ENCODE peak calls at places on chromosomes 5 and 9, in nine cellular contexts. T is A549, N is right atrium auricular region, Z is lower lobe of right lung, J is fibroblast of lung, X is hepatocyte, W is mesenchymal stem cell, B is aorta, U is AG04450. P is an unnamed sample.

GRCh38 chr5:138981606-138982005 is 106.5 kb upstream of the LRRTM2 start:
- DNase-seq in T (no peak), N (peak; percentile 52), Z (no peak), J (no peak), X (no peak), W (no peak), B (no peak), U (no peak), P (no peak)

GRCh38 chr9:121700165-121700830 is 48.9 kb downstream of the DAB2IP start:
- DNase-seq in T (peak; percentile 58), N (no peak), Z (peak; percentile 87), J (peak; percentile 53), X (peak; percentile 64), W (peak; percentile 37), B (peak; percentile 88), U (no peak), P (no peak)

GRCh38 chr5:104344809-104345512 is 782.4 kb upstream of the NUDT12 start:
- DNase-seq in T (peak; percentile 15), N (no peak), Z (no peak), J (peak; percentile 41), X (no peak), W (no peak), B (no peak), U (no peak), P (no peak)

GRCh38 chr9:4661165-4662095 is 664 bp upstream of the PLPP6 start:
- DNase-seq in T (no peak), N (no peak), Z (no peak), J (no peak), X (no peak), W (peak; percentile 36), B (no peak), U (no peak), P (no peak)

GRCh38 chr5:172748341-172748843 is 22.6 kb downstream of the DUSP1 start:
- DNase-seq in T (no peak), N (peak; percentile 94), Z (peak; percentile 76), J (peak; percentile 65), X (peak; percentile 54), W (peak; percentile 87), B (peak; percentile 96), U (no peak), P (no peak)

GRCh38 chr9:92504881-92505280 is 22.6 kb upstream of the ASPN start:
- DNase-seq in T (no peak), N (no peak), Z (no peak), J (peak; percentile 22), X (no peak), W (no peak), B (no peak), U (no peak), P (no peak)

GRCh38 chr5:153699035-153699434 is 208.6 kb downstream of the GRIA1 start:
- DNase-seq in T (no peak), N (no peak), Z (no peak), J (no peak), X (no peak), W (no peak), B (no peak), U (no peak), P (no peak)

GRCh38 chr9:31137850-31138160 is 1246.6 kb upstream of the ACO1 start:
- DNase-seq in T (no peak), N (no peak), Z (no peak), J (no peak), X (no peak), W (peak; percentile 9), B (no peak), U (no peak), P (no peak)

GRCh38 chr9:131238402-131239021 is 37.8 kb downstream of the FAM78A start:
- DNase-seq in T (no peak), N (no peak), Z (no peak), J (peak; percentile 29), X (no peak), W (peak; percentile 53), B (no peak), U (no peak), P (no peak)

GRCh38 chr9:133769511-133770075 is 31.4 kb upstream of the SARDH start:
- DNase-seq in T (no peak), N (no peak), Z (peak; percentile 35), J (no peak), X (no peak), W (no peak), B (peak; percentile 63), U (no peak), P (no peak)

GRCh38 chr9:9536481-9536880 is 1076.3 kb downstream of the PTPRD start:
- DNase-seq in T (no peak), N (no peak), Z (no peak), J (no peak), X (no peak), W (no peak), B (no peak), U (no peak), P (no peak)

GRCh38 chr9:80066931-80067330 is 495.2 kb downstream of the TLE4 start:
- DNase-seq in T (no peak), N (no peak), Z (no peak), J (no peak), X (peak; percentile 23), W (no peak), B (no peak), U (no peak), P (no peak)

GRCh38 chr9:124764774-124765438 is 6.2 kb downstream of the NR6A1 start:
- DNase-seq in T (peak; percentile 53), N (no peak), Z (no peak), J (peak; percentile 40), X (no peak), W (peak; percentile 52), B (no peak), U (no peak), P (no peak)

DNA sequence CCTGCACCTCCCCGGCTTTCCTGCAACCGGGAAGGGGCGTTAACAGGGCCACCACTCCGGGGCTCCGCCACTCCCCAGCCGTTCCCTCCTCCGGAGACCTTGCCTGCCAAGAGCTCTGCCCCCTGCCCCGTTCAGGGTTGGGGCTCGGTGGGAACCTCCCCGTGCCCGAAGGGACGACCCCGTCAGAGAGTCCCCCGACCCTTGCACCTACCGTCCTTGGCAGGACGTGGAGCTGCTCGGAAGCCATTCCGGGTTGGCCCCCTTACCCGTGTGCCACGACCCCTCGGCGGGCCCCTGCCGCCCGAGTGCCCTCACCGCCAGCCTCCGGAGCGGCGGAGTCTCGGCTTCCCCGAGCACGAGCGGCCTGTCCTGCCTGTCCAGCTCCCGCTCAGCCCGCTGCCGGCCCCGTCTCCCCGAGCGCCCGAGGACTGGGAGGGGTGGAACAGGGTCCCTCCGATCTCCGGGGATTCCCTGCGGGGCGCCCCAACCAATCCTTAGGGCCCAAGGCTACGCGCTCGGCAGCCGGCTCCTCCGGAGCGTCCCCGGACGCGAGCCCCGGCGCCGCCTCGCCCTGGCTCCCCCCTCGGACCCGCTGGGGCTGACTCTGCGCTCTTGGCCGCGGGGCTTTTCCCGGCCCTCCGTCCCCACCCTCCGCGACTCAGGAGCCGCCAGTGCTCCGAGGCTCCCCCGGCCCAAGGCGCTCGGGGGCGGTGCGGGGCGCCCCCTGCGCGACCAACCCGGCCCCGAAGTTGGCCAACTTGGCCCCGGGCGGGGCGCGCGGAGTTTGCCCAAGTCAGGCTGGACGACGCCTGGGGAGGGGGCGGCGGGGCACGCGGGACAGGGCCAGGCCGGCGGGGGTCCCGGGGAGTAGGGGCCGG is 721 bp downstream of the ADAMTS2 start:
- DNase-seq in T (no peak), N (no peak), Z (peak; percentile 32), J (no peak), X (peak; percentile 33), W (peak; percentile 48), B (peak; percentile 82), U (no peak), P (no peak)
- H3K27ac ChIP-seq in T (no peak overlapping the region), N (peak overlapping the region; percentile 53), Z (peak overlapping the region; percentile 49), J (peak overlapping the region; percentile 79), X (peak overlapping the region; percentile 33), W (no peak overlapping the region), B (no peak overlapping the region), U (no peak overlapping the region), P (no peak overlapping the region)

DNA sequence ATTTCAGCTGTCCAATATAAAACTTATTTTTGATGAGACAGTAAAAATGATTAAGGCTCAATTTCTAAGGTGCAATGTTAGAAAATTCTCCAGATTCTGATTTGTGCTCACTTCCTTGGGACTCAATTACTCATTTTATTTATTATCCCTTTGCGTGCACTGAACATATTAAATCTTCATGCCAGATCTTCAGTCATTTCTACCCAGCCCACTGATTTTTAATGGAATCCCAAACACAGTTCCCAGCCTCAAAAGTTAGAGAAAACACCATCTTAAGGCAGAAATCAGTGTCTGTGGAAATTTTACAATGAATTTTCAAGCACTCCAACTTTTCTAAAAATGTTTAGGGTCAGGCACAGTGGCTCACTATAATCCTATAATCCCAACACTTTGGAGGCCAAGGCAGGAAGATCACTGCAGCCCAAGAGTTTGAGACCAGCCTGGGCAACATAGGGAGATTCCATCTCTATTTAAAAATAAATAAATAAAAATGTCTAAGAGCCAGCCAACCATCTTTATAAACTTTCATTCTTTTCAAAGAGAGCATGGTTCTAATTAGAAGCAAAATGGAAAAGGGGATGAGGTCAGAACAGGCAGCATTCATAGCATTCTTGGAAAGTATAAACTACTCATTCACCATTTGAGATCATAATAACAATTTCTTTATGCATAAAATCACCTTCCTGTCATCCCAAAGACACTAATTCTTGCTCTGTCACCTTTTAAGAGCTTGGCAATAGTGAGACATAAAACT is 53.6 kb downstream of the TLE1 start:
- DNase-seq in T (no peak), N (no peak), Z (no peak), J (no peak), X (no peak), W (peak; percentile 37), B (no peak), U (no peak), P (no peak)
- H3K27ac ChIP-seq in T (peak overlapping the region; percentile 77), N (no peak overlapping the region), Z (no peak overlapping the region), J (peak overlapping the region; percentile 79), X (peak overlapping the region; percentile 83), W (no peak overlapping the region), B (no peak overlapping the region), U (peak overlapping the region; percentile 83), P (no peak overlapping the region)

GRCh38 chr9:13863112-13863511 is 450.8 kb downstream of the NFIB start:
- DNase-seq in T (no peak), N (peak; percentile 72), Z (no peak), J (peak; percentile 80), X (peak; percentile 35), W (no peak), B (no peak), U (no peak), P (no peak)
- H3K27ac ChIP-seq in T (no peak overlapping the region), N (peak overlapping the region; percentile 9), Z (no peak overlapping the region), J (no peak overlapping the region), X (peak overlapping the region; percentile 15), W (no peak overlapping the region), B (no peak overlapping the region), U (no peak overlapping the region), P (no peak overlapping the region)

GRCh38 chr9:116901260-116901659 is 214.2 kb downstream of the TRIM32 start:
- DNase-seq in T (no peak), N (no peak), Z (no peak), J (no peak), X (no peak), W (peak; percentile 64), B (no peak), U (no peak), P (no peak)

GRCh38 chr9:116897181-116897580 is 210.1 kb downstream of the TRIM32 start:
- DNase-seq in T (no peak), N (no peak), Z (no peak), J (no peak), X (no peak), W (no peak), B (no peak), U (no peak), P (no peak)

GRCh38 chr9:116900007-116900367 is 212.9 kb downstream of the TRIM32 start:
- DNase-seq in T (no peak), N (no peak), Z (no peak), J (no peak), X (no peak), W (no peak), B (no peak), U (no peak), P (no peak)

GRCh38 chr9:116899337-116900006 is 212.4 kb downstream of the TRIM32 start:
- DNase-seq in T (peak; percentile 8), N (no peak), Z (no peak), J (no peak), X (no peak), W (peak; percentile 78), B (no peak), U (peak; percentile 21), P (no peak)

GRCh38 chr9:116900543-116900942 is 213.4 kb downstream of the TRIM32 start:
- DNase-seq in T (no peak), N (no peak), Z (no peak), J (no peak), X (no peak), W (no peak), B (no peak), U (no peak), P (no peak)
- H3K27ac ChIP-seq in T (no peak overlapping the region), N (no peak overlapping the region), Z (no peak overlapping the region), J (no peak overlapping the region), X (no peak overlapping the region), W (peak overlapping the region; percentile 95), B (no peak overlapping the region), U (no peak overlapping the region), P (no peak overlapping the region)

P was measured in caudate nucleus.